ENCODE peak calls at places on chromosomes 1 and 21, in eight cellular contexts. Z is body of pancreas; K is keratinocyte; E is CD4-positive, CD25-positive, alpha-beta regulatory T cell; W is naive thymus-derived CD4-positive, alpha-beta T cell; J is Peyer's patch; S is spleen; B is NT2/D1. C is an unnamed sample. For H3K36me3 and H3K4me1, the result is how much of the 10 kb centered on the place peaks cover.

GRCh38 chr1:213793482-213794067 is 194.2 kb upstream of the PROX1 start:
- DNase-seq in B (no peak), W (no peak), E (no peak), S (no peak), K (no peak), J (no peak), Z (no peak), C (no peak)

GRCh38 chr1:245197121-245197520 is 42.3 kb downstream of the KIF26B start:
- DNase-seq in S (no peak), J (no peak), B (no peak), E (no peak), Z (no peak), W (no peak), K (no peak), C (no peak)

GRCh38 chr1:201826830-201827229 is 2.1 kb upstream of the IPO9 start:
- DNase-seq in J (no peak), B (peak), Z (no peak), E (no peak), S (no peak), K (no peak), W (no peak), C (no peak)

GRCh38 chr1:119675349-119676343 is 27.6 kb upstream of the ZNF697 start:
- DNase-seq in E (peak), K (peak), B (peak), Z (peak), J (no peak), S (no peak), W (peak), C (peak)

GRCh38 chr1:6859415-6860343 is 74.4 kb downstream of the CAMTA1 start:
- DNase-seq in E (no peak), Z (no peak), W (no peak), K (peak), J (no peak), S (no peak), B (peak), C (no peak)

GRCh38 chr1:180860535-180860934 is 52.2 kb upstream of the KIAA1614 start:
- DNase-seq in W (no peak), S (no peak), J (no peak), Z (no peak), K (no peak), E (no peak), B (no peak), C (no peak)

GRCh38 chr21:45302082-45303061 is 14.7 kb upstream of the POFUT2 start:
- DNase-seq in J (peak), W (peak), S (peak), K (no peak), Z (no peak), E (peak), B (no peak), C (peak)

GRCh38 chr1:171990371-171990770 is 149.1 kb downstream of the DNM3 start:
- DNase-seq in J (no peak), K (no peak), E (no peak), S (no peak), B (no peak), W (no peak), Z (no peak), C (no peak)

GRCh38 chr1:211352985-211353515 is 26.4 kb downstream of the TRAF5 start:
- DNase-seq in E (peak), S (peak), B (peak), K (no peak), Z (peak), J (peak), W (peak), C (peak)
- H3K36me3 ChIP-seq in E (under half), S (under half), B (under half), K (under half), Z (under half), J (under half), W (under half), C (under half)

DNA sequence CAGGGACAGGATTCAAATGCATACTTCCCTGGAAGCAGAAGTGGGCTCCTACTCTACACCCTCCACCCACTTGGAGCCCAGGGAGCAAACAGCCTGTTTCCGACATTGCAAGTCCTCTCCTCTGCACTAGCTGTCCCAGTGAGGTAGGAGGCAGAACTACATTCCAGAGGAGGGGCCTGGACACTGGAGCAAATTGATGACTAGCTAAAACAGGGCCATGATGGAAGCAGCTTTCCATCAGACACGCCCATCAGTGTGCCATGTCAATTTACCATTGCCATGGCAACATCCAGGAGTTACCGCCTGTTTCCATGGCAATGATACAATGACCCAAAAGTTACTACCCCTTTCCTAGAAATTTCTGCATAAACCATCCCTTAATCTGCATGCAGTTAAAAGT is 647.0 kb downstream of the PTPRU start:
- DNase-seq in S (no peak), B (no peak), Z (no peak), W (no peak), J (no peak), K (no peak), E (no peak), C (no peak)
- H3K4me1 ChIP-seq in S (under half), B (under half), Z (under half), W (under half), J (under half), K (under half), E (under half), C (under half)

DNA sequence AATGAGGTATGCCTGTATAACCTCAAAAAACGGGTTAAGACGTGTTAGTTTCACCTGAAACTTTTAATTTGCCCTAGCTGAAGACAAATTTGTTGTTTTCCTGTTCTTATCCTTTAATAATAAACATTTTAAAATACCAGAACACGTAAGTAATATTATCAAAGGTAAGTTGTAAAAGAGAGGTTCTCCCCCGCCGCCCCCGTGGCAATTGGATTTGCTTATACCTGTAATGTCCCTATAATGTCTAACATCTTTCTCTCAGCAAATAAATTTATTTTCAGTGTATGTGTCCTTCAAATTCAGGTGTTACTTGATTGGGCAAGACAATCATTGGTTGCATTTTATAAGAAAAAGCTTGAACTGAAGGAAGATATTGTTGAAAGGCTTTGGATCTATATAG is 5.9 kb downstream of the URB2 start:
- DNase-seq in Z (no peak), B (no peak), K (no peak), S (no peak), J (no peak), W (no peak), E (no peak), C (no peak)
- H3K36me3 ChIP-seq in Z (under half), B (half or more), K (under half), S (under half), J (under half), W (under half), E (under half), C (under half)

GRCh38 chr1:184624626-184625025 is 130.0 kb downstream of the EDEM3 start:
- DNase-seq in J (no peak), Z (no peak), B (no peak), K (peak), S (no peak), W (no peak), E (no peak), C (no peak)
- H3K4me1 ChIP-seq in J (under half), Z (under half), B (under half), K (under half), S (under half), W (under half), E (under half), C (under half)

GRCh38 chr1:51791888-51792287 is 86.6 kb downstream of the NRDC start:
- DNase-seq in W (no peak), E (no peak), J (no peak), Z (no peak), B (no peak), S (no peak), K (no peak), C (no peak)
- H3K36me3 ChIP-seq in W (half or more), E (half or more), J (under half), Z (under half), B (half or more), S (half or more), K (under half), C (half or more)

DNA sequence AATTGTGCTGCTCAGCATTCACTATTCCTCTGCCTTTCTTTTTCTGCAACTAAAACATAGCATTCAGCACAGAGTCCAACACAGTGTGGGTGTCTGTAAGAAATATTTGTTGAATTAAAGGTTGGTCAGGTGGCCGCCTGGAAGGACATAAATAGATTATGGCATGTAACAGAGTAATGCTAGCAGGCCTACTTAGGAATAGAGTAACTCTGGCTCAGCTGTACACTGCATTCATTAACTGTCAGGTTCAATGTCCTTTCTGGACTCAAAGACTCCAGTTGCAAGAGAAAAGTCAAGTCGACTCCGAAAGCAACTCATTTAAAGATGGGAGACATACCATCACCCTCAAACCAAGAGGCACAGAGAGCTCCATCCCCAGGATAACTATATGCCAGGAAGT is 116.0 kb downstream of the LMX1A start:
- DNase-seq in S (no peak), K (no peak), E (no peak), Z (no peak), W (no peak), J (no peak), B (no peak), C (no peak)
- H3K4me1 ChIP-seq in S (under half), K (under half), E (under half), Z (under half), W (under half), J (under half), B (under half), C (under half)

DNA sequence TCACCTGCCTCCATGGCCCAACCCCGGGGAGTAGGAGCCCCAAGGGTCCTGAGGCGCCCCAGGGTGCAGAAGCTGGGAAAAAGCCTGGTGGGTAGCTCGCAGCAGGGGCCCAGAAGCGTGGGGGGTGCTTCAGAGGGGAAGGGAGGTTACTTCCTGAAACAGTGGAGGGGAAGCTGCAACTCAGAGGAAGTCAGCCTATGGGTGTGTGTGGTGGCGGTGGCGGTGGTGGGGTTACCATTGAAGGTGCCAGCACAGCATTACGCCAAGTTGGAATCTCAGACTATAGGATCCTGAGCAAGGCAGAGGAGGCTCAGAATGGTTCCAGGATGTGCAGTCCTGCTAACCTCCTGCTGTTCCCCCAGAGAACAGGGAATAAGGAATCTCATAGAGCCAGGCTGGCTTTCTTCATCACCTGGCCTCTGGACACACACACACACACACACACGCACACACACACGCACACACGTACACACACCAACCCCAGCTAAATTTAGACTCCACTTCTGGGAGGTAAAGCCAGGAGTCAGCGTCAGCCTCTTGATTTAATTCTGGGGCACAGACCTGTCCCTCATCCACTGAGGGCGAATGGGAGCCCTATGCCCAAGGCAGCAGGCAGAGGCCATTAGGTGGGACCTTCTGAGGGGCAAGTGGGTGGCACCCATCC is 1.3 kb downstream of the DENND4B start:
- DNase-seq in W (peak), Z (no peak), E (peak), J (peak), B (no peak), K (no peak), S (peak), C (peak)
- H3K36me3 ChIP-seq in W (half or more), Z (under half), E (half or more), J (under half), B (half or more), K (under half), S (half or more), C (under half)

GRCh38 chr1:184950209-184950608 is 24.1 kb downstream of the NIBAN1 start:
- DNase-seq in B (no peak), S (no peak), Z (no peak), W (no peak), J (no peak), E (no peak), K (no peak), C (no peak)
- H3K4me1 ChIP-seq in B (under half), S (under half), Z (under half), W (under half), J (under half), E (under half), K (under half), C (under half)

GRCh38 chr1:46690931-46691411 is 19.3 kb downstream of the TEX38 start:
- DNase-seq in B (no peak), K (no peak), E (no peak), Z (no peak), W (no peak), S (no peak), J (no peak), C (no peak)

GRCh38 chr1:46689897-46690296 is 18.2 kb downstream of the TEX38 start:
- DNase-seq in K (no peak), J (no peak), Z (no peak), W (no peak), E (no peak), B (no peak), S (no peak), C (no peak)

GRCh38 chr1:46687910-46688509 is 16.4 kb downstream of the TEX38 start:
- DNase-seq in S (no peak), B (no peak), E (no peak), J (no peak), Z (no peak), K (no peak), W (no peak), C (no peak)

GRCh38 chr1:46687095-46687659 is 15.5 kb downstream of the TEX38 start:
- DNase-seq in Z (peak), B (no peak), K (no peak), J (peak), E (no peak), S (no peak), W (no peak), C (no peak)

GRCh38 chr1:46689326-46689725 is 17.7 kb downstream of the TEX38 start:
- DNase-seq in E (no peak), B (no peak), S (no peak), K (no peak), W (no peak), J (no peak), Z (no peak), C (no peak)
- H3K36me3 ChIP-seq in E (half or more), B (half or more), S (half or more), K (under half), W (half or more), J (under half), Z (under half), C (half or more)

C was measured in CD8-positive, alpha-beta memory T cell.